ENCODE peak calls at places on chromosomes 4 and X, in five cellular contexts. G is H1, U is K562, H is HepG2, Q is GM12878. T is an unnamed sample.

GRCh38 chrX:150635952-150636351 is 57.2 kb upstream of the MTMR1 start:
- DNase-seq in G (no peak), U (no peak), H (no peak), Q (peak; percentile 5), T (peak; percentile 33)

GRCh38 chr4:94208918-94209317 is 1.3 kb downstream of the SMARCAD1 start:
- DNase-seq in G (no peak), U (no peak), H (no peak), Q (no peak), T (no peak)

GRCh38 chr4:99863804-99864203 is 30.4 kb downstream of the LAMTOR3 start:
- DNase-seq in G (no peak), U (peak; percentile 33), H (no peak), Q (no peak), T (no peak)

GRCh38 chrX:38563006-38563405 is 1.7 kb downstream of the TSPAN7 start:
- DNase-seq in G (no peak), U (no peak), H (peak; percentile 45), Q (no peak), T (no peak)

GRCh38 chrX:11386001-11386523 is 92.8 kb downstream of the AMELX start:
- DNase-seq in G (no peak), U (peak; percentile 60), H (no peak), Q (no peak), T (no peak)

GRCh38 chr4:153153339-153153851 is 50.8 kb upstream of the TRIM2 start:
- DNase-seq in G (no peak), U (peak; percentile 8), H (no peak), Q (no peak), T (peak; percentile 37)

GRCh38 chrX:50953832-50954231 is 43.3 kb downstream of the BMP15 start:
- DNase-seq in G (no peak), U (no peak), H (no peak), Q (no peak), T (no peak)

GRCh38 chr4:141133146-141134006 is at the start of gene RNF150:
- DNase-seq in G (peak; percentile 73), U (peak; percentile 51), H (peak; percentile 65), Q (peak; percentile 9), T (peak; percentile 74)

GRCh38 chr4:11597506-11597905 is 168.8 kb upstream of the HS3ST1 start:
- DNase-seq in G (no peak), U (no peak), H (no peak), Q (no peak), T (no peak)

GRCh38 chr4:41072021-41072777 is 142.1 kb downstream of the APBB2 start:
- DNase-seq in G (no peak), U (no peak), H (no peak), Q (peak; percentile 52), T (no peak)

GRCh38 chr4:21790437-21791029 is 158.0 kb downstream of the KCNIP4 start:
- DNase-seq in G (no peak), U (peak; percentile 18), H (no peak), Q (no peak), T (no peak)

GRCh38 chrX:72057331-72057730 is 74.4 kb downstream of the RTL5 start:
- DNase-seq in G (no peak), U (no peak), H (no peak), Q (no peak), T (no peak)

GRCh38 chr4:67122029-67122428 is 423.3 kb downstream of the CENPC start:
- DNase-seq in G (no peak), U (peak; percentile 6), H (peak; percentile 13), Q (no peak), T (no peak)

GRCh38 chr4:84493092-84493850 is 5.8 kb downstream of the NKX6-1 start:
- DNase-seq in G (no peak), U (peak; percentile 22), H (no peak), Q (no peak), T (peak; percentile 56)

GRCh38 chr4:75660491-75660890 is 12.7 kb downstream of the G3BP2 start:
- DNase-seq in G (no peak), U (no peak), H (no peak), Q (no peak), T (no peak)

GRCh38 chr4:101651778-101652177 is 138.8 kb upstream of the BANK1 start:
- DNase-seq in G (no peak), U (no peak), H (no peak), Q (no peak), T (no peak)

GRCh38 chr4:41432889-41433288 is 105.1 kb upstream of the LIMCH1 start:
- DNase-seq in G (peak; percentile 38), U (no peak), H (no peak), Q (no peak), T (peak; percentile 57)

GRCh38 chrX:1885116-1885515 is 270.3 kb downstream of the ASMT start:
- DNase-seq in G (no peak), U (no peak), H (no peak), Q (no peak), T (no peak)

GRCh38 chr4:123892997-123893745 is 496.6 kb downstream of the SPRY1 start:
- DNase-seq in G (no peak), U (no peak), H (peak; percentile 86), Q (no peak), T (no peak)

GRCh38 chr4:7462509-7462971 is 27.8 kb upstream of the PSAPL1 start:
- DNase-seq in G (peak; percentile 19), U (peak; percentile 11), H (peak; percentile 46), Q (no peak), T (peak; percentile 17)

GRCh38 chr4:137421796-137422195 is 110.5 kb downstream of the PCDH18 start:
- DNase-seq in G (no peak), U (no peak), H (no peak), Q (no peak), T (no peak)

GRCh38 chr4:127857641-127858040 is 23.1 kb upstream of the PLK4 start:
- DNase-seq in G (no peak), U (no peak), H (no peak), Q (no peak), T (no peak)

GRCh38 chrX:131068945-131069719 is 11.0 kb downstream of the ARHGAP36 start:
- DNase-seq in G (no peak), U (peak; percentile 57), H (peak; percentile 10), Q (no peak), T (peak; percentile 86)

GRCh38 chr4:150976478-150977118 is 38.5 kb downstream of the LRBA start:
- DNase-seq in G (no peak), U (peak; percentile 45), H (peak; percentile 53), Q (no peak), T (peak; percentile 12)

GRCh38 chr4:157115613-157116340 is 39.8 kb downstream of the GLRB start:
- DNase-seq in G (no peak), U (no peak), H (no peak), Q (no peak), T (peak; percentile 1)

GRCh38 chrX:138775501-138775900 is 64.0 kb upstream of the FGF13 start:
- DNase-seq in G (no peak), U (peak; percentile 34), H (peak; percentile 0), Q (no peak), T (peak; percentile 26)

GRCh38 chr4:6772223-6772928 is 10.2 kb upstream of the KIAA0232 start:
- DNase-seq in G (no peak), U (no peak), H (no peak), Q (no peak), T (no peak)

GRCh38 chrX:16445166-16445752 is 204.7 kb upstream of the S100G start:
- DNase-seq in G (no peak), U (peak; percentile 45), H (peak; percentile 1), Q (no peak), T (peak; percentile 15)

GRCh38 chr4:1416948-1417260 is 10.7 kb upstream of the NKX1-1 start:
- DNase-seq in G (no peak), U (no peak), H (no peak), Q (no peak), T (no peak)

GRCh38 chrX:24471808-24472207 is 6.7 kb downstream of the PDK3 start:
- DNase-seq in G (no peak), U (no peak), H (no peak), Q (no peak), T (no peak)

GRCh38 chrX:137432609-137433008 is 133.3 kb upstream of the ZIC3 start:
- DNase-seq in G (no peak), U (peak; percentile 24), H (peak; percentile 0), Q (no peak), T (no peak)

GRCh38 chr4:41487868-41488267 is 50.1 kb upstream of the LIMCH1 start:
- DNase-seq in G (no peak), U (no peak), H (no peak), Q (no peak), T (no peak)

GRCh38 chr4:82594466-82594865 is 32.7 kb upstream of the TMEM150C start:
- DNase-seq in G (no peak), U (no peak), H (no peak), Q (no peak), T (no peak)

DNA sequence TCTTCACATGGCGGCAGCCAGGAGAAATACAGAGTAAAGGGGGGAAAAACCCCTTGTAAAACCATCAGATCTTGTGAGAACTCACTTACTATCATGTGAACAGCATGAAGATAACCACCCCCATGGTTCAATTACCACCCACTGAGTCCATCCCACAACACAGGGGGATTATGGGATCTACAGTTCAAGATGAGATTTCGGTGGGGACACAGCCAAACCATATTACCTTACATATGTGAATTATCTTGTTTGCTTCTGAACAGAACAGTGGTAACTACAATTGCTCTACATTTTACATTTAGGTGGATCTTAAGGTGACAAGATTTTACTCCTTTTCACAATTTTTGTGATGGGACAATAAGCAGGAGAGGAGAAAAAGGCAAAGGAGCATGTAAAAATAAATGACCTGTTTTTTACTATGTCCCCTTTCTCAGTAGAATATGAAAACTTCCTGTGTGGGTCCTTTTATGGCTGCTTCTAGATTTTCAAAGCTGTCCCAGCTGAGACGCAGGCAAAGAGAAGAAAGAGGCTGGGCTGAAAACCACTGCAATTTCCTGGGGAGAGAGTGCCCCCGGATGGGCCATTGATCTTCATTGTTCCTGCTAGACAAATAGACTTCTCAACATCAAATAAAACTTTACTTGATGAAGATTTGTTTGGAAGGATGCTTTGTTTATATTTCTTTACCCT is 45.9 kb upstream of the PGM2 start:
- DNase-seq in G (no peak), U (no peak), H (peak; percentile 36), Q (no peak), T (no peak)
- TF ChIP-seq KDM1A in G (no peak), U (no peak), H (no peak), Q (no peak), T (no peak)

GRCh38 chr4:17059192-17059634 is 160.8 kb upstream of the LDB2 start:
- DNase-seq in G (no peak), U (no peak), H (no peak), Q (no peak), T (no peak)
- TF ChIP-seq KDM1A in G (no peak), U (no peak), H (no peak), Q (no peak), T (no peak)

GRCh38 chr4:112765317-112765989 is 128.5 kb downstream of the LARP7 start:
- DNase-seq in G (peak; percentile 9), U (peak; percentile 34), H (peak; percentile 52), Q (peak; percentile 7), T (no peak)
- TF ChIP-seq KDM1A in G (no peak), U (no peak), H (no peak), Q (no peak), T (no peak)

DNA sequence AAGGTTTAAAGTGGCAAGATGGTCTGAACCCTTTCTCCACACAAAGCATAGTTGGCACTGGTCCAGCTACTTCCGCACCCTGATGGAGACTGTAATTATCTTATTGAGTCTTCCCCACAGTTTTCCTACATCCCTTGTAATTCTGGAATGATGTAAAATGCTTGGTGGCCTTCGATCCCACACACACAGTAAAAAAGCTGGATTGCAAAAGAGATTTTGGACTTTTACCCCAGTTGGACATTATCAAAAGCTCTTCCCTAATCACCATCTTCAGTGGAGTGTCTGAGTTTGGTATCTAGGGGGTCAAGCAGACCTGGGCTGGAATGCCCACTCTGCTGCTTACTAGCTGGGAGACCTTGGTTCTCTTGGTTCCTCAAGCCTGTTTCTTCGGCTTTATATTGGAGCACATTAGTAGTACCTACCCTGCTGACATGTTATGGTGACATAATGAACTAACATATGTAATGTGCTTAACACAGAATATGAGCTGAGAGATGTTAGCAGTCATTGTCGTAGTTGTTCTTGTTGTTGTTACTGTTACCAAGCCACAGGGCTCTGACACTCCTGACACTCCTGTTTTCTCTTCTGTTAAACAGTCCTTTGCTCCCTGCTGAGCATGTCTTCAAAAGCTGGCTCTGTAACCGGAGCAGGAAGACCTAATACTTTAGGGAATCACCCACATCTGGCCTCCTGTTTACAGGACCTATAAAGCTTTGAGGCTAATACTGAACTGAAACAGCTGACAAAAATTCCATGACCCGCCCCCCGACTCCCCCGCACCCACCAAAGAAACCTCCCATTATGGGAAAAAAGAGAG is 4.8 kb downstream of the SRPX2 start:
- DNase-seq in G (no peak), U (no peak), H (peak; percentile 60), Q (no peak), T (no peak)
- TF ChIP-seq KDM1A in G (no peak), U (no peak), H (no peak), Q (no peak), T (no peak)

T was measured in A549.